ENCODE peak calls at places on chromosomes 5 and 9, in nine cellular contexts. D is Right ventricle myocardium superior; E is retinal pigment epithelial cell; A is H7; I is activated T-helper 1 cell treated with Interleukin-2 at 50 U/mL for 16 hours; O is NCI-H510A treated with DMSO at 0.1 percent for 48 hours; K is stimulated activated CD4-positive, alpha-beta T cell treated with anti-CD3 and anti-CD28 coated beads, Interleukin-12 subunit alpha, Interleukin-12 subunit beta, amount 100 ng/mL, for 24 hours; P is NCI-H345; C is CD4-positive, alpha-beta T cell. V is an unnamed sample.

GRCh38 chr9:26264709-26265601 is 586.7 kb upstream of the TUSC1 start:
- DNase-seq in O (no peak), P (no peak), I (no peak), A (no peak), E (peak), C (no peak), K (no peak), D (no peak), V (no peak)

GRCh38 chr9:36293171-36293570 is 34.9 kb upstream of the GNE start:
- DNase-seq in A (no peak), I (no peak), D (no peak), O (no peak), C (no peak), P (no peak), K (no peak), E (no peak), V (no peak)

GRCh38 chr9:89710689-89711088 is 105.9 kb downstream of the GADD45G start:
- DNase-seq in P (no peak), K (no peak), D (no peak), E (peak), C (no peak), A (no peak), O (no peak), I (no peak), V (no peak)

GRCh38 chr9:37410969-37411785 is 11.3 kb upstream of the GRHPR start:
- DNase-seq in O (no peak), I (no peak), A (peak), K (peak), C (no peak), D (no peak), E (no peak), P (no peak), V (no peak)

GRCh38 chr5:179125789-179126505 is 65.8 kb downstream of the ZNF354C start:
- DNase-seq in K (no peak), D (no peak), C (no peak), E (no peak), I (no peak), A (no peak), O (no peak), P (no peak), V (no peak)

GRCh38 chr9:96663506-96664120 is 8.5 kb upstream of the PRXL2C start:
- DNase-seq in D (no peak), O (no peak), E (no peak), K (no peak), P (no peak), I (no peak), A (no peak), C (no peak), V (no peak)

GRCh38 chr9:26292943-26293342 is 599.7 kb downstream of the CAAP1 start:
- DNase-seq in O (no peak), C (no peak), E (peak), P (no peak), D (no peak), I (no peak), A (no peak), K (no peak), V (no peak)

GRCh38 chr5:179261301-179262125 is 83.7 kb downstream of the ADAMTS2 start:
- DNase-seq in O (no peak), C (no peak), A (peak), E (no peak), D (peak), P (no peak), I (no peak), K (no peak), V (peak)

GRCh38 chr9:127896395-127897193 is 2.8 kb downstream of the ST6GALNAC6 start:
- DNase-seq in P (no peak), I (no peak), K (no peak), A (no peak), D (no peak), O (no peak), C (no peak), E (no peak), V (no peak)

GRCh38 chr5:1005904-1006655 is 2.5 kb upstream of the NKD2 start:
- DNase-seq in C (no peak), A (peak), E (no peak), I (no peak), K (no peak), D (peak), O (no peak), P (no peak), V (no peak)

GRCh38 chr9:98416294-98416693 is 160.8 kb upstream of the TBC1D2 start:
- DNase-seq in C (no peak), P (no peak), D (no peak), O (no peak), E (no peak), A (no peak), K (no peak), I (no peak), V (no peak)

GRCh38 chr9:131622536-131622935 is 77.2 kb downstream of the PRRT1B start:
- DNase-seq in O (no peak), E (no peak), A (no peak), C (no peak), P (no peak), I (no peak), D (no peak), K (no peak), V (no peak)

GRCh38 chr5:36575367-36575781 is 31.0 kb upstream of the SLC1A3 start:
- DNase-seq in O (no peak), I (no peak), E (peak), P (no peak), C (no peak), K (no peak), D (no peak), A (no peak), V (no peak)

GRCh38 chr9:136578915-136579637 is 33.2 kb upstream of the NOTCH1 start:
- DNase-seq in I (no peak), C (no peak), D (peak), P (peak), E (no peak), K (no peak), O (no peak), A (no peak), V (no peak)

GRCh38 chr5:17279487-17279886 is 62.1 kb downstream of the BASP1 start:
- DNase-seq in E (no peak), A (no peak), P (no peak), D (no peak), C (no peak), I (no peak), K (no peak), O (no peak), V (no peak)

GRCh38 chr9:137397675-137398423 is 25.1 kb downstream of the EXD3 start:
- DNase-seq in P (no peak), C (no peak), D (peak), A (peak), O (no peak), K (peak), I (no peak), E (no peak), V (no peak)

GRCh38 chr5:89105836-89106235 is 222.9 kb upstream of the MEF2C start:
- DNase-seq in E (no peak), K (no peak), P (no peak), A (no peak), D (no peak), O (no peak), C (no peak), I (no peak), V (no peak)

GRCh38 chr5:99169309-99169708 is 240.5 kb upstream of the CHD1 start:
- DNase-seq in O (peak), A (no peak), D (no peak), C (no peak), I (no peak), K (no peak), P (no peak), E (no peak), V (peak)